ENCODE peak calls at places on chromosome 6, in ten cellular contexts. One of them, this sample, is unnamed.

GRCh38 chr6:139650941-139651340 is 276.5 kb upstream of the CITED2 start:
- DNase-seq in substantia nigra: no peak
- DNase-seq in bronchial epithelial cell: no peak
- DNase-seq in hepatocyte: no peak
- DNase-seq in WTC11: no peak
- DNase-seq in hypothalamus: no peak
- DNase-seq in effector memory CD4-positive, alpha-beta T cell: no peak
- DNase-seq in NCI-H1105: no peak
- DNase-seq in amniotic epithelial cell: no peak
- DNase-seq in caudate nucleus: no peak
- DNase-seq in this sample: no peak

GRCh38 chr6:34273242-34273805 is 24.5 kb upstream of the SMIM29 start:
- DNase-seq in substantia nigra: no peak
- DNase-seq in bronchial epithelial cell: no peak
- DNase-seq in hepatocyte: no peak
- DNase-seq in WTC11: no peak
- DNase-seq in hypothalamus: no peak
- DNase-seq in effector memory CD4-positive, alpha-beta T cell: no peak
- DNase-seq in NCI-H1105: no peak
- DNase-seq in amniotic epithelial cell: peak
- DNase-seq in caudate nucleus: no peak
- DNase-seq in this sample: no peak

GRCh38 chr6:125050663-125051318 is 88.6 kb downstream of the RNF217 start:
- DNase-seq in substantia nigra: no peak
- DNase-seq in bronchial epithelial cell: peak
- DNase-seq in hepatocyte: peak
- DNase-seq in WTC11: no peak
- DNase-seq in hypothalamus: no peak
- DNase-seq in effector memory CD4-positive, alpha-beta T cell: no peak
- DNase-seq in NCI-H1105: no peak
- DNase-seq in amniotic epithelial cell: peak
- DNase-seq in caudate nucleus: no peak
- DNase-seq in this sample: no peak

GRCh38 chr6:83879746-83880145 is 20.3 kb downstream of the CYB5R4 start:
- DNase-seq in substantia nigra: no peak
- DNase-seq in bronchial epithelial cell: peak
- DNase-seq in hepatocyte: no peak
- DNase-seq in WTC11: no peak
- DNase-seq in hypothalamus: no peak
- DNase-seq in effector memory CD4-positive, alpha-beta T cell: no peak
- DNase-seq in NCI-H1105: no peak
- DNase-seq in amniotic epithelial cell: no peak
- DNase-seq in caudate nucleus: no peak
- DNase-seq in this sample: no peak

GRCh38 chr6:13678255-13678983 is 33.2 kb downstream of the RANBP9 start:
- DNase-seq in substantia nigra: no peak
- DNase-seq in bronchial epithelial cell: no peak
- DNase-seq in hepatocyte: peak
- DNase-seq in WTC11: no peak
- DNase-seq in hypothalamus: no peak
- DNase-seq in effector memory CD4-positive, alpha-beta T cell: no peak
- DNase-seq in NCI-H1105: no peak
- DNase-seq in amniotic epithelial cell: peak
- DNase-seq in caudate nucleus: no peak
- DNase-seq in this sample: no peak

GRCh38 chr6:88983532-88983931 is 20.1 kb upstream of the RNGTT start:
- DNase-seq in substantia nigra: no peak
- DNase-seq in bronchial epithelial cell: peak
- DNase-seq in hepatocyte: peak
- DNase-seq in WTC11: peak
- DNase-seq in hypothalamus: no peak
- DNase-seq in effector memory CD4-positive, alpha-beta T cell: no peak
- DNase-seq in NCI-H1105: no peak
- DNase-seq in amniotic epithelial cell: peak
- DNase-seq in caudate nucleus: no peak
- DNase-seq in this sample: no peak

GRCh38 chr6:110039996-110040383 is 61.9 kb downstream of the GPR6 start:
- DNase-seq in substantia nigra: no peak
- DNase-seq in bronchial epithelial cell: peak
- DNase-seq in hepatocyte: peak
- DNase-seq in WTC11: peak
- DNase-seq in hypothalamus: no peak
- DNase-seq in effector memory CD4-positive, alpha-beta T cell: no peak
- DNase-seq in NCI-H1105: peak
- DNase-seq in amniotic epithelial cell: peak
- DNase-seq in caudate nucleus: peak
- DNase-seq in this sample: no peak

GRCh38 chr6:142728910-142729481 is 216.0 kb downstream of the HIVEP2 start:
- DNase-seq in substantia nigra: no peak
- DNase-seq in bronchial epithelial cell: no peak
- DNase-seq in hepatocyte: peak
- DNase-seq in WTC11: no peak
- DNase-seq in hypothalamus: no peak
- DNase-seq in effector memory CD4-positive, alpha-beta T cell: no peak
- DNase-seq in NCI-H1105: no peak
- DNase-seq in amniotic epithelial cell: peak
- DNase-seq in caudate nucleus: no peak
- DNase-seq in this sample: no peak

GRCh38 chr6:35691027-35691824 is 2.5 kb upstream of the FKBP5 start:
- DNase-seq in substantia nigra: peak
- DNase-seq in bronchial epithelial cell: peak
- DNase-seq in hepatocyte: peak
- DNase-seq in WTC11: no peak
- DNase-seq in hypothalamus: no peak
- DNase-seq in effector memory CD4-positive, alpha-beta T cell: no peak
- DNase-seq in NCI-H1105: no peak
- DNase-seq in amniotic epithelial cell: peak
- DNase-seq in caudate nucleus: no peak
- DNase-seq in this sample: no peak

GRCh38 chr6:128064540-128064895 is 163.7 kb upstream of the THEMIS start:
- DNase-seq in substantia nigra: no peak
- DNase-seq in bronchial epithelial cell: no peak
- DNase-seq in hepatocyte: no peak
- DNase-seq in WTC11: no peak
- DNase-seq in hypothalamus: no peak
- DNase-seq in effector memory CD4-positive, alpha-beta T cell: no peak
- DNase-seq in NCI-H1105: no peak
- DNase-seq in amniotic epithelial cell: no peak
- DNase-seq in caudate nucleus: no peak
- DNase-seq in this sample: no peak

GRCh38 chr6:44667226-44667625 is 279.7 kb downstream of the CDC5L start:
- DNase-seq in substantia nigra: no peak
- DNase-seq in bronchial epithelial cell: no peak
- DNase-seq in hepatocyte: no peak
- DNase-seq in WTC11: peak
- DNase-seq in hypothalamus: no peak
- DNase-seq in effector memory CD4-positive, alpha-beta T cell: no peak
- DNase-seq in NCI-H1105: no peak
- DNase-seq in amniotic epithelial cell: peak
- DNase-seq in caudate nucleus: no peak
- DNase-seq in this sample: no peak

GRCh38 chr6:112017169-112017568 is 36.7 kb upstream of the CCN6 start:
- DNase-seq in substantia nigra: no peak
- DNase-seq in bronchial epithelial cell: no peak
- DNase-seq in hepatocyte: no peak
- DNase-seq in WTC11: no peak
- DNase-seq in hypothalamus: no peak
- DNase-seq in effector memory CD4-positive, alpha-beta T cell: no peak
- DNase-seq in NCI-H1105: no peak
- DNase-seq in amniotic epithelial cell: no peak
- DNase-seq in caudate nucleus: no peak
- DNase-seq in this sample: no peak

GRCh38 chr6:21341910-21342309 is 251.6 kb upstream of the SOX4 start:
- DNase-seq in substantia nigra: no peak
- DNase-seq in bronchial epithelial cell: no peak
- DNase-seq in hepatocyte: no peak
- DNase-seq in WTC11: no peak
- DNase-seq in hypothalamus: no peak
- DNase-seq in effector memory CD4-positive, alpha-beta T cell: no peak
- DNase-seq in NCI-H1105: peak
- DNase-seq in amniotic epithelial cell: no peak
- DNase-seq in caudate nucleus: no peak
- DNase-seq in this sample: no peak

GRCh38 chr6:77834591-77834996 is 181.8 kb downstream of the MEI4 start:
- DNase-seq in substantia nigra: no peak
- DNase-seq in bronchial epithelial cell: no peak
- DNase-seq in hepatocyte: peak
- DNase-seq in WTC11: no peak
- DNase-seq in hypothalamus: no peak
- DNase-seq in effector memory CD4-positive, alpha-beta T cell: no peak
- DNase-seq in NCI-H1105: no peak
- DNase-seq in amniotic epithelial cell: no peak
- DNase-seq in caudate nucleus: no peak
- DNase-seq in this sample: no peak

This sample was measured in NCI-H1048.